ENCODE peak calls at places on chromosomes 16 and 17, in four cellular contexts. G is SK-N-SH, Z is tibial nerve, V is K562. L is an unnamed sample. For H3K4me1, the result is how much of the 10 kb centered on the place peaks cover.

GRCh38 chr17:42221886-42222745 is 27.8 kb upstream of the GHDC start:
- DNase-seq in V (peak), G (peak), Z (no peak), L (no peak)

GRCh38 chr16:28538733-28539596 is at the start of gene NUPR1:
- DNase-seq in V (no peak), G (no peak), Z (peak), L (peak)

GRCh38 chr17:38601539-38602351 is 4.0 kb downstream of the SRCIN1 start:
- DNase-seq in V (peak), G (peak), Z (no peak), L (no peak)

GRCh38 chr17:64178011-64178825 is 48.3 kb upstream of the ERN1 start:
- DNase-seq in Z (no peak), G (peak), V (no peak), L (no peak)

GRCh38 chr17:83050651-83051422 is 28.6 kb upstream of the METRNL start:
- DNase-seq in V (no peak), Z (no peak), G (peak), L (peak)

GRCh38 chr17:8855477-8856204 is 11.8 kb downstream of the PIK3R6 start:
- DNase-seq in Z (no peak), V (no peak), G (no peak), L (no peak)

GRCh38 chr17:63919311-63919723 is 678 bp upstream of the GH1 start:
- DNase-seq in G (peak), Z (peak), V (peak), L (peak)

GRCh38 chr17:78970834-78971763 is 8.6 kb downstream of the LGALS3BP start:
- DNase-seq in V (peak), Z (peak), G (peak), L (peak)

GRCh38 chr17:67047382-67047781 is 3.0 kb downstream of the CACNG1 start:
- DNase-seq in V (no peak), G (no peak), Z (no peak), L (no peak)

GRCh38 chr17:58377661-58378060 is 25.7 kb upstream of the SUPT4H1 start:
- DNase-seq in V (no peak), Z (no peak), G (no peak), L (no peak)

GRCh38 chr17:58380207-58381123 is 28.5 kb upstream of the SUPT4H1 start:
- DNase-seq in G (no peak), V (no peak), Z (no peak), L (no peak)

GRCh38 chr17:58377005-58377660 is 25.1 kb upstream of the SUPT4H1 start:
- DNase-seq in V (no peak), Z (no peak), G (no peak), L (no peak)

GRCh38 chr17:58381124-58381838 is 29.3 kb upstream of the SUPT4H1 start:
- DNase-seq in V (no peak), G (no peak), Z (no peak), L (no peak)

GRCh38 chr17:58378895-58379824 is 27.2 kb upstream of the SUPT4H1 start:
- DNase-seq in Z (no peak), V (peak), G (no peak), L (no peak)
- H3K4me1 ChIP-seq in Z (under half), V (under half), G (under half), L (under half)

GRCh38 chr17:71032746-71033273 is 863.5 kb downstream of the KCNJ2 start:
- DNase-seq in Z (no peak), G (no peak), V (no peak), L (no peak)
- TF ChIP-seq EP300 in Z (no peak), G (no peak), V (no peak), L (no peak)

DNA sequence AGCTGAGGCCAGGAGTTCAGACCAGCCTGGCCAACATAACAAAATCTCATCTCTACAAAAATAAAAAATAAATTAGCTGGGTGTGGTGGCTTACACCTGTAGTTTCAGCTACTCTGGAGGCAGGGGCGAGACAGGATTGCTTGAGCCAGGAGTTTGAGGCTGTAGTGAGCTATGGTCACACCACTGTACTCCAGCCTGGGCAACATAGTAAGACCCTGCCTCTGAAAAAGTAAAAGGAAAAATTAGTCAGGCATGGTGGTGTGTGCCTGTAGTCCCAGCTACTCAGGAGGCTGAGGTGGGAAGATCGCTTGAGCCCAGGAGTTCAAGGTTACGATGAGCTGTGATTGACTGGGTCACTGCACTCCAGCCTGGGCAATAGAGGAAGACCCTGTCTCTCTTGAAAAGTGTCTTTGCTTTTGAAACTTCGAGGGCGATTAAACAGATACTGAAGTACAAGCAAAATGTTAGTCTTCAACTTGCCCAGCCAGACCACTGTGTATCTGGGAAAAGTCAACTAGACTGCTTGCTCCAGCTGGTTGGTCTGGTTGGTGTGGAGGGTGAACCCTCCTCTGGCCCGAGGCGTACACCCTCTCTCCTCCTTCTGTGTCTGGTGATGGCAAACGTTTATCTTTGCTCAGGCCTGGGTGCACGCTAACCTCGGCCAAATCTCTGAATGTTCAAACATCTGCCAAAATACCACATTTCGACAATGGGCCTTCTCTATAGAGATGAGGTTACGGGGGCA is 174.9 kb downstream of the RAB11FIP4 start:
- DNase-seq in G (no peak), Z (no peak), V (no peak), L (no peak)
- H3K4me1 ChIP-seq in G (half or more), Z (under half), V (under half), L (half or more)

GRCh38 chr17:3655766-3656165 is 12.6 kb downstream of the TAX1BP3 start:
- DNase-seq in G (no peak), Z (no peak), V (no peak), L (no peak)

GRCh38 chr17:3656353-3656752 is 12.0 kb downstream of the TAX1BP3 start:
- DNase-seq in Z (no peak), G (no peak), V (no peak), L (no peak)

GRCh38 chr17:3657588-3657869 is 10.8 kb downstream of the TAX1BP3 start:
- DNase-seq in G (no peak), Z (no peak), V (no peak), L (no peak)

GRCh38 chr17:3657874-3658783 is 10.2 kb downstream of the TAX1BP3 start:
- DNase-seq in G (no peak), Z (no peak), V (no peak), L (no peak)

DNA sequence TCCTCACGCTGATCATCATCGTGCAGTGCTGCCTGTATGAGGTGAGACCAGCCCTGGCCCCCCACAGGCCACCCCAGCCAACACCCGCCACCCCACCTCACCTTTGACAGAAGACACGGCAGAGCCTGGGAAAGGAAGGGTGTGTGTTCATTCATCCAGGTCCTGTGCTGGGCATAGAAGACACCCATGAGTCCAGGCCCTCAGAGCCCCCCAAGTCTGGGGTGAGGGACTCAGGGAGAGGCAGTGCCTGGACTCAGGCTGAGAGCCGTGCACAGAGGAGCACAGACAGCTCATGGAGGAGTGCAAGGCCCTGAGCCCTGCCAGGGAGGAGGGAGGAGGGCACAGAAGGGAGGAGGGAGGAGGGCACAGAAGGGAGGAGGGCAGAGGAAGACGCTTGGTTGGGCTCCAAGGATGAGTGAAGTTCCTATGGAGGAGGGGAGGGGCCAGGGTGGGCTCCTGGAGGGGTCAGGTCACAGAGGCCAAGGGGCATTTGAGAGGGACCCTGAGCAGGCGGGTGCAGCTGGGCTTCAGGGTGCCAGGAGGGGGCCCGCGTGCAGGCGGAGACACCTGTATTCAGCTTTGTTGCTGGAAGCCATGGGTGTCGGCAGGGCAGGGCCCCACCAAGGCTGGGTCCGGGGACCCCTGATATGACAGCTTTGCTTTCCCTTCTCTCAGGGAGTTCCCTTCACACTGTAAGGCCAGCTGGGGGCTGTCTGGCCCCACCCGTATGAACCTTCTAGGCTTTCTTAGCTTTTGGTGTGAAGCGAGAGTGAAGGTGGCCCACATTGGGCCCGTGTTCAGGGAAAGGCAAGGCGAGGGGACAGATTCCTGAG is 11.4 kb downstream of the TAX1BP3 start:
- DNase-seq in V (no peak), G (no peak), Z (no peak), L (no peak)
- TF ChIP-seq EP300 in V (no peak), G (no peak), Z (no peak), L (no peak)

DNA sequence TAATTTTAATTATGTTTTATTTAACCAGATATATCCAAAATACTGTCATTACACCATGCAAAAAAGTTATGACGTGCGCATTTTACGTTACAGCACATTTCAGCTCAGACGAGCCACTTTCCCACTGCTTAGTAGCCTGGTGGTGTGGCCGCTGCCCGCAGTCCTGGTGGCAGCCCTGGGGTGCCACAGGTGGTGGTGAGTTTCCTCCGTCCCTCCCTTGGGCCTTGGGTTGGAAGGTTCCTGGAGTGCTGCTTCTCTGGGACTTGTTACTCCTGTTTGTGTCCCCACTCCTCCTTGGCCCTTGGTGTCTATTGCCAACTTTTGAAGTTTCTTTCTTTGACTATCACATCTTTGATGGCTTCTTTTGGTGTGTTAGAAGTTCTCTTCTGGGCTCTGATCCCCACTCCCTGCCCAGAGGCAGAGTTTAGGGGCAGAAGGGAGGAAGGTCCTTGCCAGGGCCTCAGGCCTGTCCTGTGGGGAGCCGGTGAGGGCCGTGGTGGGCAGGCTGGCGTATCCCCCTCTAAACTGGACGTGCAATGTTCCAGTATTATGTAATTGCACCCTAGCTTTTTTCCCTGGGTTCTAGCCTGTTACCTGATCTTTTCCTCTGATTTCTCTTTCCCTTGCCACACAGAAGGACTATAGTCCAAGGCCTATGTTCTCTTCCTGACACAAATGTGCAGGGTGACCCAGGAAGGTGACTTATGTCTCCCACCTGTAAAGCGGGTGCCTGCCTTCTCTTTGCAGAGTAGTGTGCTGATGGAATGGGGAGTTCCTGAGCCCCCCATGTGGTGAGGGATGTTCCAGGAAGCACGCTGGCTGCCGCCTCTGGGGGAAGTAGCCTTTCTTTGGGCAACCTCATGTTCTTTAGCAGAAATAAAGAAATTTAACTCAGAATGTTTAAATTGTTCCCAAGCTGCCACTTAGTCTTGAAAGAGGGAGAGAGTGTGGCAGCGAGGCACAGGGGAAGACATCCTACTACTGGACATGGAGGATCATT is 8.4 kb downstream of the MPRIP start:
- DNase-seq in G (no peak), V (no peak), Z (no peak), L (peak)
- H3K4me1 ChIP-seq in G (under half), V (under half), Z (half or more), L (half or more)

GRCh38 chr17:13321932-13322701 is 279.6 kb downstream of the HS3ST3A1 start:
- DNase-seq in Z (no peak), V (no peak), G (no peak), L (no peak)
- TF ChIP-seq EP300 in Z (no peak), V (no peak), G (no peak), L (no peak)

GRCh38 chr17:77440571-77440981 is 299.8 kb downstream of the SEC14L1 start:
- DNase-seq in V (no peak), Z (no peak), G (no peak), L (no peak)

GRCh38 chr17:77442976-77443742 is 302.4 kb downstream of the SEC14L1 start:
- DNase-seq in Z (no peak), G (no peak), V (no peak), L (no peak)

GRCh38 chr17:77439382-77440013 is 298.7 kb downstream of the SEC14L1 start:
- DNase-seq in V (no peak), Z (no peak), G (no peak), L (no peak)

GRCh38 chr17:77443743-77444260 is 303.0 kb downstream of the SEC14L1 start:
- DNase-seq in Z (no peak), V (no peak), G (no peak), L (no peak)

DNA sequence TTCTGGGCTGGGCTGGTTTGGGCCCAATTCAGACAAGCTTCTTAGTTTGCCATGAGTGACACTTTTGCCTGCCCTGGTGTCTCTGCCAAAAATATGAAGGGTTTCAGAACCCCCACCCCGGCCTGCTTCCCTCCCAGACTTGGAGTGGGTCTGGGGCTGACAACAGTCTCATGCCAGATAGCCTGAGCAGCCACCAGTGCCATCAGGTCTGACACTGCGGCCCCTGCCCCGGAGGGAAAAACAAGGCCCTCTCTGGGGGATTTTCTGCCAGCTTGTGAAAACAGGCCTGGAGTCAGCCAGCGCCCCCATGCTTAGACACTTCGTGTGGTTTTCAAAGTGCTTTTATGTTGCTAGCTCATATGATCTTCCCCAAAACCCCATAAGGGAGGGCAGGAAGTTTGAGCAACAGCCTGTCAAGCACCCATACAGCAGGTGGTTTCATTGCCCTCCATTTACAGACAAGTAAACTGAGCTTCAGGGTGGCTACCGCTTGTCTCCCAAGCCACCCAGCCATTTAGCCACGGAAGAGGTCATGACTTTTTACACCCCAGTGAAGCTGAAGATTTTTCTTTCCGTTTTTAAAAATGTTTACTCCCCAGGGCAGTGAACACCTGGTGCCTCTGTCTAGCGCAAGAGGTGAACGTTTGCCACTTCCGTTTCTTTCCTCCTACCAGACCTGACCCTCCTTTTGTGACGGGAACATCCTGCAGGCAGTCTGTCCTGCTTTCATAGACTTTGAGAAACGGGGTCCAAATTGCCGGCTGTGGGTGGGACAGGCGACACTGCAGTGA is 300.6 kb downstream of the SEC14L1 start:
- DNase-seq in G (no peak), V (no peak), Z (no peak), L (no peak)
- H3K4me1 ChIP-seq in G (under half), V (half or more), Z (half or more), L (under half)

L was measured in sigmoid colon.